ENCODE peak calls at places on chromosome 9, in nine cellular contexts. O is head of caudate nucleus; G is activated T-helper 1 cell treated with Interleukin-2 at 50 U/mL for 16 hours; J is NCI-H524; N is stimulated activated CD8-positive, alpha-beta memory T cell treated with anti-CD3 and anti-CD28 coated beads, Interleukin-15, amount 100 ng/mL, for 1 hour; M is fibroblast of villous mesenchyme; Q is GM06990; K is NCI-H1105 treated with DMSO at 0.1 percent for 48 hours; D is T47D. S is an unnamed sample.

GRCh38 chr9:130711469-130711868 is 17.9 kb downstream of the EXOSC2 start:
- DNase-seq in O (no peak), D (no peak), Q (no peak), J (no peak), N (no peak), G (no peak), K (no peak), M (no peak), S (no peak)

GRCh38 chr9:38178282-38178681 is 109.3 kb upstream of the SHB start:
- DNase-seq in M (no peak), O (no peak), N (no peak), J (no peak), G (no peak), K (no peak), Q (no peak), D (no peak), S (no peak)

GRCh38 chr9:135692410-135692809 is 6.9 kb downstream of the SOHLH1 start:
- DNase-seq in Q (no peak), G (no peak), O (peak), M (no peak), K (no peak), J (no peak), N (no peak), D (no peak), S (no peak)

GRCh38 chr9:107336718-107337360 is 53.8 kb downstream of the RAD23B start:
- DNase-seq in G (no peak), J (no peak), Q (no peak), M (no peak), D (peak), K (no peak), N (no peak), O (peak), S (no peak)

GRCh38 chr9:87678650-87679355 is 47.1 kb upstream of the CTSL start:
- DNase-seq in O (peak), J (peak), N (no peak), M (peak), D (peak), K (peak), Q (no peak), G (no peak), S (peak)

GRCh38 chr9:35490910-35491465 is 1.1 kb downstream of the RUSC2 start:
- DNase-seq in O (no peak), M (peak), J (no peak), G (no peak), D (no peak), Q (no peak), K (no peak), N (no peak), S (peak)

GRCh38 chr9:137308102-137308619 is 6.1 kb upstream of the NRARP start:
- DNase-seq in D (no peak), O (no peak), Q (peak), G (no peak), N (no peak), M (peak), K (no peak), J (peak), S (no peak)

GRCh38 chr9:21030389-21031035 is 928 bp downstream of the HACD4 start:
- DNase-seq in D (peak), J (no peak), O (peak), K (no peak), M (peak), N (no peak), G (no peak), Q (peak), S (no peak)

GRCh38 chr9:82231411-82231810 is 242.8 kb downstream of the SPATA31D1 start:
- DNase-seq in M (no peak), O (no peak), G (no peak), D (no peak), J (no peak), K (no peak), Q (no peak), N (no peak), S (no peak)

GRCh38 chr9:77546391-77546790 is 101.7 kb downstream of the GNA14 start:
- DNase-seq in J (no peak), M (no peak), D (no peak), Q (no peak), O (no peak), G (no peak), K (no peak), N (no peak), S (no peak)

GRCh38 chr9:130561056-130561455 is 18.3 kb upstream of the FUBP3 start:
- DNase-seq in Q (no peak), D (no peak), O (no peak), M (no peak), G (no peak), K (peak), N (no peak), J (peak), S (no peak)

S was measured in midbrain.